ENCODE peak calls at places on chromosome 11, in six cellular contexts. X, U, F, Z, P and L are unnamed samples.

GRCh38 chr11:110297082-110297725 is 790 bp upstream of the RDX start:
- DNase-seq in Z (peak), F (no peak), X (peak), U (no peak), P (no peak), L (no peak)

GRCh38 chr11:125883375-125883774 is 4.1 kb upstream of the HYLS1 start:
- DNase-seq in P (no peak), U (no peak), X (no peak), F (no peak), Z (no peak), L (no peak)

GRCh38 chr11:20595101-20595500 is 4.3 kb upstream of the SLC6A5 start:
- DNase-seq in U (no peak), F (no peak), P (no peak), Z (no peak), X (no peak), L (no peak)

GRCh38 chr11:58921778-58922390 is 17.4 kb upstream of the GLYATL1 start:
- DNase-seq in P (no peak), X (no peak), Z (no peak), U (no peak), F (no peak), L (no peak)

GRCh38 chr11:35047179-35047578 is 91.8 kb upstream of the CD44 start:
- DNase-seq in Z (no peak), U (no peak), P (no peak), F (no peak), X (no peak), L (no peak)

GRCh38 chr11:1949302-1949701 is 2.2 kb downstream of the MRPL23 start:
- DNase-seq in Z (no peak), P (no peak), X (no peak), U (no peak), F (no peak), L (no peak)

GRCh38 chr11:119780264-119780953 is 51.4 kb upstream of the NECTIN1 start:
- DNase-seq in X (no peak), Z (no peak), U (no peak), F (no peak), P (no peak), L (no peak)

GRCh38 chr11:123173040-123173855 is 21.8 kb downstream of the CLMP start:
- DNase-seq in F (no peak), U (no peak), Z (peak), P (no peak), X (peak), L (peak)

GRCh38 chr11:2991477-2992233 is 474 bp downstream of the NAP1L4 start:
- DNase-seq in U (no peak), P (no peak), X (peak), Z (peak), F (peak), L (peak)

GRCh38 chr11:118321386-118322082 is 17.0 kb downstream of the CD3E start:
- DNase-seq in P (no peak), X (no peak), U (no peak), F (no peak), Z (peak), L (no peak)

GRCh38 chr11:41414771-41415440 is 44.5 kb downstream of the LRRC4C start:
- DNase-seq in U (no peak), F (no peak), X (no peak), Z (no peak), P (no peak), L (no peak)

GRCh38 chr11:45603930-45604682 is 61.3 kb downstream of the CHST1 start:
- DNase-seq in F (peak), X (no peak), Z (no peak), U (no peak), P (no peak), L (no peak)

GRCh38 chr11:87597696-87598095 is 560.0 kb downstream of the TMEM135 start:
- DNase-seq in X (no peak), U (no peak), P (no peak), F (no peak), Z (no peak), L (peak)

GRCh38 chr11:78221396-78222315 is 32.9 kb downstream of the USP35 start:
- DNase-seq in U (peak), P (no peak), Z (no peak), F (no peak), X (no peak), L (no peak)

GRCh38 chr11:64081663-64082442 is 46.1 kb downstream of the FLRT1 start:
- DNase-seq in X (no peak), F (no peak), Z (no peak), P (no peak), U (no peak), L (no peak)

GRCh38 chr11:8256271-8257002 is 7.2 kb downstream of the LMO1 start:
- DNase-seq in X (no peak), U (peak), Z (no peak), F (no peak), P (no peak), L (no peak)

GRCh38 chr11:8097062-8097814 is 16.2 kb downstream of the TUB start:
- DNase-seq in Z (no peak), X (no peak), P (no peak), U (no peak), F (no peak), L (no peak)

GRCh38 chr11:94325681-94326080 is 21.3 kb downstream of the IZUMO1R start:
- DNase-seq in P (peak), Z (no peak), U (peak), F (peak), X (peak), L (peak)

GRCh38 chr11:112958670-112959069 is 2.5 kb upstream of the NCAM1 start:
- DNase-seq in X (no peak), U (no peak), Z (peak), P (no peak), F (no peak), L (peak)

GRCh38 chr11:131910491-131911387 is 540.3 kb downstream of the NTM start:
- DNase-seq in X (peak), P (no peak), U (peak), F (peak), Z (peak), L (no peak)

GRCh38 chr11:91081440-91082088 is 858.7 kb upstream of the CHORDC1 start:
- DNase-seq in U (no peak), Z (peak), X (peak), F (no peak), P (no peak), L (peak)

GRCh38 chr11:84549221-84549620 is 1077.9 kb downstream of the DLG2 start:
- DNase-seq in U (no peak), X (no peak), Z (no peak), F (no peak), P (no peak), L (no peak)

GRCh38 chr11:123179571-123179970 is 15.5 kb downstream of the CLMP start:
- DNase-seq in Z (no peak), F (no peak), P (no peak), X (no peak), U (no peak), L (no peak)

GRCh38 chr11:129333873-129334272 is 41.8 kb upstream of the BARX2 start:
- DNase-seq in U (no peak), P (no peak), Z (peak), F (no peak), X (no peak), L (no peak)

GRCh38 chr11:103806130-103806900 is 230.1 kb upstream of the DDI1 start:
- DNase-seq in F (no peak), X (peak), Z (peak), U (no peak), P (no peak), L (no peak)

GRCh38 chr11:134949121-134949591 is 537.1 kb upstream of the B3GAT1 start:
- DNase-seq in P (no peak), F (no peak), X (peak), U (no peak), Z (peak), L (no peak)

GRCh38 chr11:113119074-113119473 is 157.9 kb downstream of the NCAM1 start:
- DNase-seq in F (no peak), X (no peak), P (no peak), U (no peak), Z (peak), L (no peak)

GRCh38 chr11:102117472-102118113 is 7.3 kb downstream of the YAP1 start:
- DNase-seq in F (no peak), P (no peak), Z (peak), U (no peak), X (peak), L (no peak)

GRCh38 chr11:78295991-78296930 is 107.5 kb downstream of the USP35 start:
- DNase-seq in Z (peak), F (no peak), U (no peak), P (no peak), X (peak), L (peak)

GRCh38 chr11:61860054-61860903 is 31.1 kb downstream of the FADS3 start:
- DNase-seq in P (no peak), X (no peak), U (no peak), Z (no peak), F (no peak), L (no peak)

GRCh38 chr11:36510567-36511020 is 522 bp upstream of the TRAF6 start:
- DNase-seq in U (no peak), X (peak), P (no peak), Z (no peak), F (no peak), L (peak)

GRCh38 chr11:36509694-36510566 is at the start of gene TRAF6:
- DNase-seq in U (peak), Z (peak), P (peak), X (peak), F (peak), L (peak)

GRCh38 chr11:36509265-36509664 is 807 bp downstream of the TRAF6 start:
- DNase-seq in P (no peak), X (peak), Z (peak), F (peak), U (no peak), L (peak)

GRCh38 chr11:36507824-36508489 is 2.1 kb downstream of the TRAF6 start:
- DNase-seq in X (no peak), P (no peak), U (no peak), Z (no peak), F (no peak), L (no peak)

DNA sequence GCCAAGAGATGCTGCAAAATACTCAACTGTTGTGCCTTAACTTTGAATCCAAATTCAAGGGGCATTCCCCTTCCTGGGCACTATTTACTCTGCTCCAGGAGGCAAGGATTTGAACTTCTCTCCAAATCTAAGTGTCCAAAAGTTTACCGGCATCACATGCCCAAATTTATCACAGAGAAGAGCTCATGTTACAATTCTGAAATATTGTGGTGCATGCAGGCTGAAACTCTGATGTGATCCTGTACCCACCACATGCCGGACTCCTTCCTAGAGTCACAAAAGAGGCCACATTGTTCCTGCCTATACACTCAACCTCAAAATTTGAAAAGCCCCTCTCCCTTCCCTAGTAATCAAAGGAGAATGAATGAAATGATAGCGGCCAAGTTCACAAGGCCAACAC is 1.3 kb downstream of the TRAF6 start:
- DNase-seq in F (no peak), X (peak), U (no peak), P (no peak), Z (peak), L (no peak)
- H2AFZ ChIP-seq in F (peak), X (no peak), U (no peak), P (no peak), Z (no peak), L (no peak)

DNA sequence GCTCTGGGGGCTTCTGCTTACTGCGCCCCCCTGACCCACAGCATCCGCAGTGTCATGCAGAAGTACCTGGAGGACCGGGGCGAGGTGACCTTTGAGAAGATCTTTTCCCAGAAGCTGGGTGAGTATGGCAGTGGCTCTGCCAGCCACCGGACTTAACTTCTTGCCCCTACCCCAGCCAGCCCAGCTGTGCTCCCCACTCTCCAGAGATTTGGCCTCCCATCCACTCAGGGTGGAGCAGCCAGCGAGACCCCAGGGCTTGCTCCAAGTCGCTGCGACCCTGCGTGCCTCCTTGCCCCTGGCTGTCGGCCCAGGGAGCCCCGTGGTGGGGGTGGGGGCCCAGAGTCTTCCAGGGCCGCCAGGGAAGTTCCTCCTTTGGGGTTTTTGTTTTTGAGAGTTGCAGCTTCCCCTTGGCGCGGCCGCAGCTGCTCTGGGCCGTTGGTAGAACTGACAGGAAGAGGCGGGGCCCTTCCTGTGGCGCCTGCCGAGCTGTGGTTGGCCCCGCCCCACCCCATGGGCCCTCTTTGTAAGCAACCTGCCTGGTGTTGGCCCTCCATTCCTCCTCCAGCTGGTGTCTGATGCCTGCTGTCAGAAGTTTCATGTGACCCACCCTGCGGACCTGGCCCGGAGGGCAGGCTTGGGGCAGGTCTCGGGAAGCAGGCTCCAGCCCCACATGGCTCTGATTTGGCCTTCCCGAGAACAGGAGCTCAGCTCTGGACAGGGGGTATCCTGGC is 11.1 kb downstream of the GRK2 start:
- DNase-seq in Z (peak), X (peak), U (peak), P (no peak), F (no peak), L (no peak)
- H2AK5ac ChIP-seq in Z (peak), X (peak), U (no peak), P (peak), F (peak), L (no peak)

GRCh38 chr11:65498977-65499712 is at the start of gene MALAT1:
- DNase-seq in Z (peak), F (peak), U (peak), X (peak), P (no peak), L (peak)
- H4K8ac ChIP-seq in Z (peak), F (no peak), U (no peak), X (peak), P (peak), L (peak)

GRCh38 chr11:44556735-44557409 is 8.6 kb upstream of the CD82 start:
- DNase-seq in P (no peak), F (peak), X (peak), U (peak), Z (peak), L (peak)
- H2AFZ ChIP-seq in P (peak), F (peak), X (peak), U (peak), Z (peak), L (no peak)

GRCh38 chr11:6481924-6482275 is 599 bp downstream of the TIMM10B start:
- DNase-seq in Z (no peak), U (no peak), X (no peak), F (no peak), P (no peak), L (no peak)

GRCh38 chr11:6483015-6483414 is 1.7 kb downstream of the TIMM10B start:
- DNase-seq in X (no peak), Z (no peak), F (no peak), U (no peak), P (no peak), L (no peak)

GRCh38 chr11:6482431-6482830 is 1.1 kb downstream of the TIMM10B start:
- DNase-seq in Z (peak), U (no peak), P (no peak), X (no peak), F (no peak), L (no peak)

GRCh38 chr11:6480299-6480914 is 724 bp downstream of the ARFIP2 start:
- DNase-seq in P (no peak), X (no peak), Z (peak), U (no peak), F (no peak), L (no peak)

DNA sequence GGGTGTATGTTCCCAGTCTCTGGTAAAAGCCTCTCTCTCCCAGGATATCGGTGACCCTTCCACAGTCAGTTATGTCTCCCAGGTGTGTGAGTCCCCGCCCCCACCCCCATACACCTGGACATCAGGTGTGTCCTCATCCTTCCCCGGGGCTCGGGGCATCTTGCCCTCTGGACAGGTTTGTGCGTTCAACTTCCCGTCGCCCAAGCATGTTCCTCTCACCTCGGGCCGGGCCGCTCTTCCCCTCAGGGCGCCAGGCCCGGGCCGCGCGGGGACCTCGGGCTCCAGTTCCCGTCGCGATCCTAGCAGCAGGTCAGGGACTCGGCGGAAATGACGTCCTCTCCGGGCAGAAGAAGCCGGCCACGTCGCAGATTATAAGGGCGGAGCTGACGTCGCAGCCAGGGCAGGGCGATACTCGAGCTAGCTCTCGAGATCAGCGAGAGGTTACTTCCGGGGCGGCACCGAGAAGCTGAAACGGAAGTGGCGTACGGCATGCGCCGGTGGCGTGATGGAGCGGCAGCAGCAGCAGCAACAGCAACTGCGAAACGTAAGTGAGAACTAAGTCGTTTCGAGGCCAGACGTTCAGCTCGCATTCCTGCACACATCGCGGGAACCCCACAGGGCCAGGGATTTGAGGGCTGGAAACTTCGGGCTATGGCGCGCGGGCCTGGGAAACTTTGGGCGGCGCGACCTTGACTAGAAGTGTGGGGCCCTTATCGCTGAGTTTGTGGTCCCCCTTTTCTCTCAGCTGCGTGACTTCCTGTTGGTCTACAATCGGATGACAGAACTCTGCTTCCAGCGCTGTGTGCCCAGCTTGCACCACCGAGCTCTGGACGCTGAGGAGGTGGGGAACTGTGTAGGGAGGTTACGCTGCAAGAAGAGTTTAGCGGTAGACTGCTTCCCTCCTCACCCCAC is at the start of the genes ARFIP2 and TIMM10B:
- DNase-seq in X (peak), P (peak), F (peak), U (peak), Z (peak), L (peak)
- H2AK5ac ChIP-seq in X (peak), P (peak), F (peak), U (peak), Z (peak), L (peak)

DNA sequence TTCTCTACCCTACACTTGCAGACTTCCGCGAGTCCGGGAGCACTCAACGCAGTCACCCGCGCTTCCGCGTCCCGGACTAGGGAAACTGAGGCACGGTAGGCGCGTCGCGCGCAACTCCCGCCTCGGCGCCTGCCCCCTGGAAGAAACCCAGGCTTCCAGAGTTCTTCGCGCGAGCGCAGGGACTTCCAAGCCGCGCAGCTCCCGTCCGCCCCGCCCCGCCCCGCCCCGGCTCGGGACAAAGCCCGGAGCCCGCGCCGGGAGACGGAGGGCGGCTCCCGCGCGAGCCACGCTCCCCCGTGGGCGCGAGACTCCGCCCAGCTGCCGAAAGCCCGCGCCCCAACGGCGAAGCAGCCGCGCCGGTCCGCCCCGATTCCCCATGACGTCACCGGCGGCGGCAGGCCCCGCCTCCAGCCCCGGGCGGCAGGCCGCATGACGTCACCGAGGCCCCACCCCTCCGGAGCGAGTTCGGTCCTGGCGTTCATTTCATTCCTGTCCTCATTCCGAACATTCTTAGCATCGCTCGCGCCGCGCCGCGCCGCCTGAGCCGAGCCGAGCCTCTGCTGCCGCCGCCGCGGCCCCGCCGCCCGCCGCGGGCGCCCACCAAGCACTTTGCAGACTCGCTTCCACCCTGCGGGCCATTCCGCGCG is at the start of gene TEAD1:
- DNase-seq in Z (peak), X (peak), P (peak), U (peak), F (peak), L (peak)
- H4K8ac ChIP-seq in Z (peak), X (peak), P (peak), U (no peak), F (no peak), L (peak)